ENCODE peak calls at places on chromosomes 1 and 21, in seven cellular contexts. V is NCI-H2029 treated with DMSO at 0.1 percent for 48 hours, H is A549, E is colonic mucosa, L is esophagus squamous epithelium, R is stomach, S is nephron progenitor cell. X is an unnamed sample.

GRCh38 chr1:166133276-166133841 is 33.4 kb downstream of the FAM78B start:
- DNase-seq in V (no peak), H (no peak), E (peak; percentile 24), L (no peak), R (no peak), S (no peak), X (no peak)

GRCh38 chr1:153434746-153435455 is 18.6 kb downstream of the S100A7A start:
- DNase-seq in V (no peak), H (no peak), E (no peak), L (no peak), R (no peak), S (no peak), X (peak; percentile 77)

GRCh38 chr1:234958702-234959649 is 169.7 kb downstream of the TOMM20 start:
- DNase-seq in V (no peak), H (no peak), E (peak; percentile 66), L (no peak), R (no peak), S (no peak), X (no peak)

GRCh38 chr1:9186976-9187375 is 47.6 kb upstream of the H6PD start:
- DNase-seq in V (no peak), H (no peak), E (no peak), L (no peak), R (no peak), S (no peak), X (no peak)

GRCh38 chr1:158930504-158930903 is 848 bp upstream of the PYHIN1 start:
- DNase-seq in V (no peak), H (no peak), E (no peak), L (no peak), R (no peak), S (no peak), X (no peak)

GRCh38 chr1:28526886-28527285 is 21.0 kb downstream of the RCC1 start:
- DNase-seq in V (no peak), H (no peak), E (no peak), L (no peak), R (no peak), S (no peak), X (no peak)

GRCh38 chr1:14265515-14265914 is 333.0 kb upstream of the KAZN start:
- DNase-seq in V (no peak), H (no peak), E (no peak), L (no peak), R (no peak), S (no peak), X (no peak)

GRCh38 chr1:162835157-162835899 is 25.6 kb downstream of the CCDC190 start:
- DNase-seq in V (no peak), H (no peak), E (no peak), L (no peak), R (no peak), S (no peak), X (no peak)

GRCh38 chr1:11594222-11594621 is 60.0 kb downstream of the FBXO2 start:
- DNase-seq in V (no peak), H (no peak), E (no peak), L (no peak), R (no peak), S (peak; percentile 41), X (no peak)

GRCh38 chr1:224067621-224068457 is 46.1 kb upstream of the FBXO28 start:
- DNase-seq in V (no peak), H (no peak), E (no peak), L (no peak), R (no peak), S (no peak), X (no peak)

GRCh38 chr1:65209005-65209885 is 61.2 kb downstream of the AK4 start:
- DNase-seq in V (peak; percentile 25), H (peak; percentile 62), E (peak; percentile 45), L (no peak), R (no peak), S (peak; percentile 10), X (no peak)

GRCh38 chr1:90717665-90718410 is 736 bp upstream of the BARHL2 start:
- DNase-seq in V (no peak), H (no peak), E (peak; percentile 39), L (no peak), R (no peak), S (peak; percentile 71), X (no peak)

GRCh38 chr1:162720996-162721395 is 69.5 kb upstream of the HSD17B7 start:
- DNase-seq in V (no peak), H (no peak), E (no peak), L (no peak), R (no peak), S (no peak), X (no peak)

GRCh38 chr21:34800797-34801518 is 132.2 kb downstream of the CLIC6 start:
- DNase-seq in V (no peak), H (peak; percentile 13), E (no peak), L (no peak), R (no peak), S (no peak), X (no peak)

X was measured in vagina.